ENCODE peak calls at places on chromosomes 11 and 22, in six cellular contexts. G is right lobe of liver; E is small intestine; S is SJCRH30; N is naive thymus-derived CD4-positive, alpha-beta T cell; P is body of pancreas. F is an unnamed sample. For H3K4me1 and H3K27me3, the result is how much of the 10 kb centered on the place peaks cover.

GRCh38 chr22:27591060-27591459 is 210.5 kb downstream of the MN1 start:
- DNase-seq in G (no peak), E (no peak), S (no peak), N (no peak), P (peak), F (no peak)

GRCh38 chr11:122746050-122746478 is 90.5 kb downstream of the UBASH3B start:
- DNase-seq in G (no peak), E (peak), S (no peak), N (no peak), P (peak), F (peak)

GRCh38 chr11:109039611-109040010 is 374.7 kb downstream of the DDX10 start:
- DNase-seq in G (no peak), E (no peak), S (no peak), N (no peak), P (no peak), F (no peak)

GRCh38 chr11:18171377-18172000 is 1.1 kb upstream of the MRGPRX4 start:
- DNase-seq in G (peak), E (peak), S (peak), N (no peak), P (no peak), F (no peak)

GRCh38 chr22:37329239-37330140 is 47.2 kb downstream of the CYTH4 start:
- DNase-seq in G (no peak), E (no peak), S (no peak), N (no peak), P (no peak), F (no peak)

GRCh38 chr11:69721745-69722144 is 17.9 kb upstream of the FGF19 start:
- DNase-seq in G (no peak), E (peak), S (no peak), N (no peak), P (peak), F (no peak)

GRCh38 chr11:96113100-96113710 is 189.3 kb upstream of the MTMR2 start:
- DNase-seq in G (no peak), E (no peak), S (no peak), N (no peak), P (no peak), F (no peak)

GRCh38 chr11:123062892-123063395 is 1.0 kb upstream of the HSPA8 start:
- DNase-seq in G (no peak), E (no peak), S (no peak), N (no peak), P (no peak), F (no peak)

GRCh38 chr22:50398698-50399648 is 55.8 kb downstream of the PPP6R2 start:
- DNase-seq in G (peak), E (no peak), S (no peak), N (no peak), P (peak), F (no peak)

GRCh38 chr11:16086229-16086628 is 270.1 kb downstream of the SOX6 start:
- DNase-seq in G (no peak), E (no peak), S (no peak), N (no peak), P (no peak), F (no peak)

GRCh38 chr22:21937041-21937820 is 15.4 kb downstream of the PPM1F start:
- DNase-seq in G (no peak), E (peak), S (no peak), N (no peak), P (peak), F (no peak)

GRCh38 chr11:121482231-121483129 is 29.7 kb upstream of the SORL1-AS1 start:
- DNase-seq in G (no peak), E (peak), S (no peak), N (no peak), P (peak), F (peak)

DNA sequence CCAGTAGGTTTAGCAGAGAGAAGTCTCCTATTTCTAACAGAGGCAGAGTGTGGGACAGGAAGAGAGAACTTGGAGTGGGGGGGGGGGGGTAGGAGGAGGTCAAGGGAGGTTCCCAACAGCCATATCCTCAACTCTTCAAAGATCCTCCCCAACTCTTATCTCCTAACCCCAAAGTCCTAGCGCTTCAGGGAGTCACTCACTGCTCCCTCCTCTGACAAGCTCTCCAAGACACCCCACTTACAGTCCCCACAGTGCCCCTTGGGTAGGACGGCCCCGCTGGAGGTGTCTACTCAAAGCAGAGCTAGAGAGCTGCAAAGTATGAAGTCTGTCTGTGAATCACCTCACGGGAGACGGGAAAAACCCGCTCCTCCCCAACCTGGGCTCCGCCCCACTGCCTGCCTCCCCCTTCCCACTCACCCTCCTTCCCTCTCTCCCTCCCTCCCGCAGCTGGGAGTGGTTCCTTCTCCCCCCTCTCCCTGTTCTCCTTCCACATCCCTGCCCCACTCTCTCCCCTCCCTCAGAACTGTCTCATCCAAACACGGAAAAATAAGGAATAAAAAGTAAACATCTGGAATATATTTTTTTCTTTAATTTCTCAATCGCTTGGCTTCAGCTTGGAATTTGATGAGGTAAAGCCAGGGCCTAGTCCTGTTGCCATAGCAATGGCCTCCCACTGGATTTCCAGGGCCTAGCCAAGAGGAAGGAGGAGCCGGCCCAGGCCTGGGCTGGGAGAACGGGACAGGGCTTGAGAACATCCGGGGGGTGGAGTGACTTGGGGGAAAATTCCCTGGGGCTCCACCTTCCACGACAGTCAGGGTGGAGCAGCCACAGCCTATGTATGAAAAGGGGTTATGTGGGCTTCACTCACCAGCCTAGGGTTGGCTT is 2.5 kb downstream of the TNKS1BP1 start:
- DNase-seq in G (peak), E (peak), S (peak), N (no peak), P (peak), F (no peak)
- H3K4me3 ChIP-seq in G (peak), E (no peak), S (peak), N (no peak), P (no peak), F (no peak)

DNA sequence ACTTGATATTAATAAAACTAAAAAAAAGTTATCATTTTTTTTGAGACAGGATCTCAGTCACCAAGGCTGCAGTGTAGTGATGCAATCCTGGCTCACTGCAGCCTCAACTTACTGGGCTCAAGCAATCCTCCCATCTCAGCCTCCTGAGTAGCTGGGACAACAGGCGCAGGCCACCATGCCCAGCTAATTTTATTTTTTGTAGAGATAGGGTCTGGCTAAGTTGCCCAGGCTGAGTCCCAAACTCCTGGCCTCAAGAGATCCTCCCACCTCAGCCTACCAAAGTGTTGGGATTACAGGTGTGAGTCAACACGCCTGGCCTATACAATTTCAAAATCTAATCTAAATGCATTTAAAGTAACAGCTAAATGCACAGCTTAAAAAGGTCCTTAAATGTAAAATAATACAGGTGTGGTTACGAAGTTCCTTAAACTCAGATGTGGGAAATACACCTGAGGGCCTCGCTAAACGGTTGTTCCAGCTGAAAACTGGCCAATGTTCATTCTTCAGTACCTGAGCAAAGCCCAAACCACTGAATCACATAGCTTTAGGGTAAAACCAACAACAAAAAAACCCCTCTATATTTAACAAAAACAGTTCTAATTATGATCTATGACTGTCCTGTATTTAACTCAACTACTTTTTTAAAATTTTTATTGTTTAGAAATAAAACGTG is 11.8 kb downstream of the NAP1L4 start:
- DNase-seq in G (no peak), E (no peak), S (no peak), N (no peak), P (no peak), F (no peak)
- H3K4me1 ChIP-seq in G (under half), E (under half), S (under half), N (under half), P (under half), F (half or more)

GRCh38 chr11:24502425-24502824 is 5.6 kb downstream of the LUZP2 start:
- DNase-seq in G (no peak), E (no peak), S (no peak), N (no peak), P (no peak), F (no peak)

GRCh38 chr11:24496371-24496727 is 504 bp upstream of the LUZP2 start:
- DNase-seq in G (no peak), E (no peak), S (no peak), N (no peak), P (no peak), F (no peak)

GRCh38 chr11:24496728-24497396 is at the start of gene LUZP2:
- DNase-seq in G (no peak), E (no peak), S (peak), N (no peak), P (peak), F (no peak)
- H3K27me3 ChIP-seq in G (under half), E (under half), S (under half), N (under half), P (under half), F (under half)

GRCh38 chr11:2393111-2393868 is 7.3 kb upstream of the TSSC4 start:
- DNase-seq in G (no peak), E (no peak), S (no peak), N (no peak), P (no peak), F (no peak)
- H3K4me3 ChIP-seq in G (no peak), E (no peak), S (no peak), N (no peak), P (no peak), F (no peak)

GRCh38 chr11:497565-498296 is 9.3 kb downstream of the RNH1 start:
- DNase-seq in G (no peak), E (no peak), S (no peak), N (no peak), P (no peak), F (no peak)

GRCh38 chr11:496834-497564 is 10.0 kb downstream of the RNH1 start:
- DNase-seq in G (no peak), E (no peak), S (no peak), N (no peak), P (no peak), F (no peak)

GRCh38 chr11:494761-495536 is 12.1 kb downstream of the RNH1 start:
- DNase-seq in G (no peak), E (no peak), S (peak), N (no peak), P (no peak), F (no peak)

GRCh38 chr11:492416-493226 is 14.4 kb downstream of the RNH1 start:
- DNase-seq in G (no peak), E (peak), S (no peak), N (no peak), P (no peak), F (no peak)

DNA sequence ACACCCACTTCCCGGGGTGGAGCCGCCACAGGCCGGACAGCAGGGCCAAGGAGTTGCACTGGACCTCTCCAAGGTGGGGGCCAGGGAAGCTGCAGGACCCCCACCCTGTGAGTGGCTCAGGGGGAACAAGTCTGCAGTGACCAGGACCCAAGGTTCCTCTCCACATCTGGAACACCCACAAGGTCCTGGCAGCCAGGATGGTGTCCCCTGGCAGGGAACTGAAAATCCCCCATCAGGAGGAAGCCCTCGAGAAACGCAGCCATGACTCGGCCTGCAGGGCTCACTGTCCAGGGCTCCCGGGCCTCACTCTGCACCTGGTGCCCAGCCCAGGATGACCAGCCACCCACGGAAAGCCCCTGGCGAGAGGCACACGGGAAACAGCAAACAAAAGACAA is 11.5 kb downstream of the RNH1 start:
- DNase-seq in G (no peak), E (no peak), S (no peak), N (no peak), P (no peak), F (no peak)
- H3K4me1 ChIP-seq in G (under half), E (under half), S (under half), N (under half), P (under half), F (under half)

GRCh38 chr11:126039485-126040271 is 23.0 kb downstream of the CDON start:
- DNase-seq in G (no peak), E (no peak), S (no peak), N (no peak), P (no peak), F (no peak)
- H3K27me3 ChIP-seq in G (under half), E (under half), S (under half), N (under half), P (under half), F (under half)

GRCh38 chr11:114076974-114077373 is 17.5 kb downstream of the ZBTB16 start:
- DNase-seq in G (no peak), E (no peak), S (no peak), N (no peak), P (no peak), F (no peak)

GRCh38 chr11:114077482-114078305 is 18.2 kb downstream of the ZBTB16 start:
- DNase-seq in G (no peak), E (peak), S (no peak), N (no peak), P (no peak), F (peak)

GRCh38 chr11:114075343-114075610 is 15.8 kb downstream of the ZBTB16 start:
- DNase-seq in G (no peak), E (no peak), S (no peak), N (no peak), P (no peak), F (no peak)

GRCh38 chr11:114074546-114075342 is 15.2 kb downstream of the ZBTB16 start:
- DNase-seq in G (no peak), E (no peak), S (no peak), N (no peak), P (peak), F (no peak)

GRCh38 chr11:114075891-114076441 is 16.5 kb downstream of the ZBTB16 start:
- DNase-seq in G (no peak), E (peak), S (no peak), N (no peak), P (no peak), F (peak)
- H3K4me3 ChIP-seq in G (no peak), E (no peak), S (no peak), N (no peak), P (no peak), F (no peak)

GRCh38 chr11:67372993-67373915 is at the start of gene CLCF1:
- DNase-seq in G (peak), E (peak), S (peak), N (peak), P (peak), F (peak)
- H3K4me1 ChIP-seq in G (under half), E (under half), S (under half), N (under half), P (under half), F (half or more)